ENCODE peak calls at places on chromosome 17, in five cellular contexts. Z, P, M, B and N are unnamed samples.
A peak's percentile ranks its signal among the peaks of the same experiment; 100 is the strongest.

GRCh38 chr17:65438708-65439294 is 122.6 kb downstream of the AXIN2 start:
- DNase-seq in B (no peak), M (peak; percentile 37), Z (no peak), P (peak; percentile 22), N (no peak)

GRCh38 chr17:19460695-19461094 is 49.7 kb downstream of the RNF112 start:
- DNase-seq in M (peak; percentile 24), B (peak; percentile 57), Z (no peak), P (no peak), N (no peak)

GRCh38 chr17:57516290-57517215 is 228.5 kb downstream of the CCDC182 start:
- DNase-seq in B (no peak), P (peak; percentile 54), Z (no peak), M (peak; percentile 37), N (no peak)

GRCh38 chr17:69462882-69463281 is 48.4 kb downstream of the MAP2K6 start:
- DNase-seq in Z (no peak), M (no peak), B (no peak), P (no peak), N (no peak)

GRCh38 chr17:49964539-49965521 is 4.2 kb upstream of the DLX4 start:
- DNase-seq in B (no peak), P (no peak), M (no peak), Z (no peak), N (no peak)

GRCh38 chr17:58047751-58048150 is 35.5 kb upstream of the DYNLL2 start:
- DNase-seq in P (no peak), M (peak; percentile 67), B (no peak), Z (no peak), N (no peak)

GRCh38 chr17:58219789-58220183 is 731 bp upstream of the MKS1 start:
- DNase-seq in B (no peak), P (no peak), Z (no peak), M (peak; percentile 53), N (no peak)

GRCh38 chr17:31744541-31744951 is 114.5 kb downstream of the COPRS start:
- DNase-seq in B (no peak), M (peak; percentile 45), Z (no peak), P (no peak), N (no peak)

GRCh38 chr17:75906143-75906884 is 1.6 kb upstream of the MRPL38 start:
- DNase-seq in P (no peak), B (no peak), Z (no peak), M (no peak), N (no peak)

GRCh38 chr17:42101513-42102292 is 3.4 kb upstream of the ZNF385C start:
- DNase-seq in Z (peak; percentile 56), M (peak; percentile 76), B (peak; percentile 67), P (peak; percentile 57), N (no peak)

GRCh38 chr17:61502292-61502691 is 50.1 kb downstream of the TBX4 start:
- DNase-seq in P (no peak), B (no peak), Z (no peak), M (no peak), N (no peak)

GRCh38 chr17:10871914-10872313 is 34.0 kb upstream of the PIRT start:
- DNase-seq in P (no peak), Z (peak; percentile 78), B (no peak), M (no peak), N (no peak)

GRCh38 chr17:66963521-66964082 is 905 bp upstream of the CACNG4 start:
- DNase-seq in P (no peak), Z (no peak), B (no peak), M (no peak), N (no peak)

GRCh38 chr17:19728114-19728495 is 11.7 kb upstream of the SLC47A2 start:
- DNase-seq in B (peak; percentile 87), P (peak; percentile 63), M (peak; percentile 91), Z (no peak), N (no peak)

GRCh38 chr17:1735418-1735817 is 7.3 kb upstream of the SERPINF2 start:
- DNase-seq in Z (no peak), B (no peak), P (no peak), M (no peak), N (no peak)

GRCh38 chr17:1241904-1242303 is 28.3 kb upstream of the BHLHA9 start:
- DNase-seq in M (peak; percentile 52), B (no peak), Z (no peak), P (peak; percentile 50), N (no peak)

GRCh38 chr17:64017381-64017980 is 3.0 kb downstream of the ICAM2 start:
- DNase-seq in B (no peak), Z (no peak), M (no peak), P (no peak), N (no peak)

GRCh38 chr17:64019486-64020067 is 856 bp downstream of the ICAM2 start:
- DNase-seq in M (no peak), B (no peak), P (no peak), Z (no peak), N (no peak)

GRCh38 chr17:64016974-64017373 is 3.5 kb downstream of the ICAM2 start:
- DNase-seq in Z (no peak), P (no peak), M (no peak), B (no peak), N (no peak)

GRCh38 chr17:64015447-64015846 is 5.0 kb downstream of the ICAM2 start:
- DNase-seq in M (no peak), B (no peak), Z (no peak), P (no peak), N (no peak)

DNA sequence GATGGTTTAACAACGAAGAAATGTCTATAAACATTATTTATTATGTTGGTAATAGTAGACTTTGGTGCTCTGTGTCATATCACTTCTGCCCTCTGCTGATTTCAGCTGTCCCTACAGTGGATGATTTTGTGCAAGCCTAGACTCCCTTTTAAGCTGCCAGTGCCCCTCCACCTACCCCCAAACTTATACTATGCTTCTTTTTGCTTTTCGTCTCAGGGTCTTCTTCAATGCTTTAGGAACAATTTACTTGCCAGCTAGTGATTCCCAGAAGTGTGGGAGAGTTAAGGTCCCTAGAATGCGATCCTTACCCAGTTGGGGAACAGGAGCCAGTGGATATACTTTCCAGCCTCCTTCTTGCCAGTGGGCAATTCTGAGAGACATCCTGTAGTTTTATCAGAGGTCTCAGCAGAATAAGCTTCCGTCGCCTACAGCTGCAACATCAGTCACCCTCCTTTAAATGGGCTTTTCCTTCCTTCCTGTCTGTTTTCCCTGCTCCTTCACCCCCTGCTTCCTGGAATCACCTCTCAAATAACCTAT is 4.1 kb downstream of the ICAM2 start:
- DNase-seq in M (peak; percentile 43), B (no peak), Z (no peak), P (no peak), N (no peak)
- TF ChIP-seq CTCF in M (no peak), B (no peak), Z (peak; percentile 26), P (no peak), N (peak; percentile 9)

DNA sequence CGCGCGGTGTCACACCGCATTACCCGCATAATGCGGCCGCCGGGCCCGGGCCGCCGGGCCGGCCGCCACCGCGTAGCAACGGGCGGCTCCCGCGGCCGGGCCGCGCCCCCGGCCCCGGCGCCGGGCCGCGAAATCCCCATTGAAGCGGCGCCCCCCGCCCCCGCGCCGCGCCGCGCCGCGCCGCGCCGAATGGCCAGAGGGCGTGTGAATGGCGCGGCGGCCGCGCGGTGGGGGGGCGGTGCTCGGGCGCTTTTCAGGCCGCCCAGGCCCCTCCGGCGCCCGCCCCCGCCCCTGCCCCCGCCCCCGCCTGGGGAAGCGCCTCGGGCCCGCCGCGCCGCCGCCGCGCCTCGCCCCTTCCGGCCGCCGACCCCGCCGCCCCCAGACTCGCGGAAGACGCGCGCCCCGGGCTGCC is 46.9 kb downstream of the WNT3 start:
- DNase-seq in M (peak; percentile 27), Z (no peak), B (no peak), P (no peak), N (no peak)
- H3K4me3 ChIP-seq in M (peak overlapping the region; percentile 47), Z (peak overlapping the region; percentile 47), B (peak overlapping the region; percentile 60), P (peak overlapping the region; percentile 57), N (peak overlapping the region; percentile 32)

GRCh38 chr17:63445571-63446217 is 412 bp downstream of the CYB561 start:
- DNase-seq in Z (no peak), P (no peak), M (peak; percentile 68), B (no peak), N (no peak)
- TF ChIP-seq CTCF in Z (peak; percentile 20), P (peak; percentile 41), M (peak; percentile 32), B (peak; percentile 18), N (peak; percentile 34)

GRCh38 chr17:63698886-63699637 is 863 bp downstream of the LIMD2 start:
- DNase-seq in P (peak; percentile 29), Z (peak; percentile 77), M (peak; percentile 23), B (no peak), N (no peak)
- H3K4me3 ChIP-seq in P (peak overlapping the region; percentile 84), Z (peak overlapping the region; percentile 76), M (peak overlapping the region; percentile 43), B (peak overlapping the region; percentile 62), N (peak overlapping the region; percentile 49)

GRCh38 chr17:74011963-74012362 is 191.5 kb upstream of the RPL38 start:
- DNase-seq in P (no peak), Z (no peak), B (no peak), M (peak; percentile 3), N (no peak)

GRCh38 chr17:74005790-74006189 is 197.7 kb upstream of the RPL38 start:
- DNase-seq in B (no peak), M (no peak), Z (no peak), P (no peak), N (no peak)

GRCh38 chr17:74010903-74011302 is 192.6 kb upstream of the RPL38 start:
- DNase-seq in B (no peak), M (no peak), P (no peak), Z (no peak), N (no peak)

GRCh38 chr17:74006366-74006765 is 197.1 kb upstream of the RPL38 start:
- DNase-seq in Z (no peak), B (no peak), M (no peak), P (no peak), N (no peak)

DNA sequence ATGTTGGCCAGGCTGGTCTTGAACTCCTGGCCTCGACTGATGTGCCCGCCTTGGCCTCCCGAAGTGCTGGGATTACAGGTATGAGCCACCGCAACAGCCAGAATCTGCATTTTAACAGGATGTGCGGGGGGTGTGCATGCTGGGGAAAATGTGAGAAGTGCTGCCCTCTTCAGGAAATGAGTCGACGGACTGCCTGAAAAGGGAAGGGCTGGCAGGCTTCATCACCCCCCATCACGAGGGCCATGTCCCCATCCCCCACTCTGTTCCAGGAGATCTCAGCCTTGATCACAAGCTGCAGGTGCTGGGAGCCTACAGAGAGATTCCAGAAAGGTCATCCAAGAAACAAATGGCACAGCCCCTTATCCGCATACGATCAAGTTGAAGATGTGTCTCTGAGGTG is 195.3 kb upstream of the RPL38 start:
- DNase-seq in B (no peak), P (no peak), Z (peak; percentile 29), M (no peak), N (no peak)
- TF ChIP-seq CTCF in B (no peak), P (no peak), Z (peak; percentile 55), M (no peak), N (peak; percentile 1)

DNA sequence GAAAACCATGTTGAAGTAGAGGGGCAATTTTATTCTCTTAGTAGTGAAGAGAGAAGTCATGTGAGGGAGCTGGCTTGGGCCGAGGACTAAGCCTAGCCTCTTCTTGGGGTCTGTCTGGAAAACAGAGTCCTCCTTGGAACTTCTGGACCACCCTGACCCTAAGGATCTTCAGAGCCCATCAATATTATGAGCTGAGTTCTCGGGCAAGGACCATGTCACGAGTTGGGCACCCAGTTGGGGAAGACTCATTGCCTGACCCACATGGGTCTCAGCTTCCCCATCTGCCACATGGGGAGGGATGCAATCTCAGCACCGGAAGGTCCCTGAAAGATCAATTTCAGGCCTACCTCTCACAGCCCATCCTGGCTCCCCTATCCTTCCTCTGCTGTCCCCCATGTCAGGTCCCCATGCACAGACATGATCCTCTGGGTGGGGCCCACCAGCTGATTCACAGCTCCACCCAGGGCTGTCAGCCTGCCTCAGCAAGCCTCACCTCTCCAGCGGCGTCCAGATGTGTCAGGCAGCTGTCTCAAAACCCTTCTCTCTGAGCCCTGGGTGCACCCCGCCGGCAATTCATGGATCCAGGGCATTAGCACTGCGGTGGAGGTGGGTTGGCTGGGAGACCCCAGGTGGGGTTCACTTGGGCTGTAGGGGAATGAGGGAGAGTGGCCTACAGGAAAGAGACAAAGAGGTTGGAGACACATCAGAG is 2.0 kb downstream of the NLRP1 start:
- DNase-seq in P (no peak), B (no peak), M (peak; percentile 14), Z (no peak), N (no peak)
- H3K4me3 ChIP-seq in P (no peak overlapping the region), B (no peak overlapping the region), M (no peak overlapping the region), Z (no peak overlapping the region), N (no peak overlapping the region)

GRCh38 chr17:39979865-39980401 is 674 bp upstream of the PSMD3 start:
- DNase-seq in P (peak; percentile 19), M (peak; percentile 50), Z (peak; percentile 51), B (no peak), N (no peak)
- TF ChIP-seq CTCF in P (peak; percentile 8), M (no peak), Z (peak; percentile 18), B (no peak), N (peak; percentile 37)